ENCODE peak calls at places on chromosomes 2 and 18, in six cellular contexts. D, X, G, B, Q and R are unnamed samples.

GRCh38 chr2:25954199-25954752 is 28.0 kb downstream of the KIF3C start:
- DNase-seq in B (peak), Q (peak), D (no peak), X (peak), G (no peak), R (no peak)

GRCh38 chr2:224982910-224983688 is 59.2 kb downstream of the DOCK10 start:
- DNase-seq in D (peak), X (no peak), G (no peak), B (no peak), Q (no peak), R (peak)

GRCh38 chr2:193496786-193497185 is 1302.1 kb upstream of the TMEFF2 start:
- DNase-seq in Q (no peak), G (no peak), X (no peak), B (no peak), D (no peak), R (no peak)

GRCh38 chr18:56043691-56044090 is 455.7 kb upstream of the TCF4 start:
- DNase-seq in D (no peak), G (no peak), Q (no peak), X (no peak), B (no peak), R (no peak)

GRCh38 chr2:49954074-49954473 is 799.8 kb upstream of the FSHR start:
- DNase-seq in G (no peak), X (no peak), B (no peak), D (no peak), Q (no peak), R (no peak)

GRCh38 chr2:237167934-237168333 is 82.2 kb downstream of the COPS8 start:
- DNase-seq in G (no peak), X (no peak), D (no peak), B (no peak), Q (no peak), R (no peak)

GRCh38 chr2:72561621-72562318 is 264.1 kb downstream of the EXOC6B start:
- DNase-seq in Q (no peak), D (no peak), G (no peak), B (no peak), X (peak), R (no peak)

GRCh38 chr2:9984861-9985480 is 33.5 kb downstream of the GRHL1 start:
- DNase-seq in G (no peak), Q (no peak), X (no peak), B (no peak), D (no peak), R (no peak)

GRCh38 chr2:50597206-50597605 is 434.7 kb downstream of the NRXN1 start:
- DNase-seq in X (no peak), B (no peak), Q (no peak), D (no peak), G (no peak), R (no peak)

GRCh38 chr2:12106440-12107080 is 360.1 kb downstream of the LPIN1 start:
- DNase-seq in D (no peak), Q (no peak), G (peak), B (peak), X (no peak), R (no peak)

GRCh38 chr2:96531872-96532505 is 4.6 kb upstream of the ARID5A start:
- DNase-seq in D (peak), X (no peak), Q (no peak), B (peak), G (peak), R (peak)

GRCh38 chr2:20108655-20109396 is 57.4 kb upstream of the LAPTM4A start:
- DNase-seq in D (peak), B (no peak), G (no peak), X (peak), Q (no peak), R (no peak)

GRCh38 chr2:191569025-191569424 is 108.9 kb upstream of the NABP1 start:
- DNase-seq in G (no peak), D (no peak), B (no peak), X (no peak), Q (no peak), R (no peak)

GRCh38 chr2:208373460-208374089 is 33.0 kb upstream of the PTH2R start:
- DNase-seq in G (peak), B (peak), Q (no peak), D (peak), X (peak), R (no peak)

GRCh38 chr18:6327895-6328623 is 86.7 kb downstream of the L3MBTL4 start:
- DNase-seq in B (no peak), Q (no peak), G (no peak), D (no peak), X (peak), R (no peak)

GRCh38 chr2:215680605-215681598 is 245.0 kb upstream of the FN1 start:
- DNase-seq in G (no peak), B (no peak), Q (no peak), D (peak), X (peak), R (peak)

GRCh38 chr2:2919574-2920365 is 457.8 kb downstream of the EIPR1 start:
- DNase-seq in Q (no peak), G (peak), D (no peak), B (no peak), X (no peak), R (no peak)

GRCh38 chr18:63090334-63090733 is 229.2 kb downstream of the BCL2 start:
- DNase-seq in D (no peak), Q (no peak), B (no peak), X (no peak), G (peak), R (no peak)

GRCh38 chr2:164850235-164850634 is 8.6 kb upstream of the COBLL1 start:
- DNase-seq in B (no peak), Q (no peak), D (peak), G (no peak), X (no peak), R (no peak)

GRCh38 chr2:460861-461260 is 173.0 kb upstream of the ALKAL2 start:
- DNase-seq in B (no peak), D (no peak), Q (no peak), X (no peak), G (no peak), R (no peak)

GRCh38 chr2:11248-11941 is 34.9 kb downstream of the FAM110C start:
- DNase-seq in G (no peak), B (peak), X (peak), Q (peak), D (peak), R (no peak)

GRCh38 chr2:54629914-54630609 is 93.4 kb upstream of the EML6 start:
- DNase-seq in Q (no peak), B (no peak), D (no peak), X (peak), G (no peak), R (peak)

GRCh38 chr2:110994250-110994961 is 126.3 kb upstream of the BCL2L11 start:
- DNase-seq in B (no peak), D (peak), G (no peak), Q (no peak), X (no peak), R (no peak)

GRCh38 chr18:36441872-36442271 is 144.4 kb downstream of the FHOD3 start:
- DNase-seq in Q (no peak), X (no peak), D (no peak), G (no peak), B (no peak), R (no peak)

GRCh38 chr18:45355944-45356520 is 259.2 kb upstream of the SLC14A2 start:
- DNase-seq in B (no peak), Q (no peak), G (no peak), X (no peak), D (no peak), R (no peak)

GRCh38 chr2:152468832-152469692 is 134.1 kb downstream of the FMNL2 start:
- DNase-seq in B (no peak), D (peak), Q (peak), X (no peak), G (no peak), R (peak)

GRCh38 chr2:239257511-239257937 is 143.3 kb downstream of the HDAC4 start:
- DNase-seq in Q (no peak), X (peak), D (peak), B (peak), G (no peak), R (no peak)

GRCh38 chr2:106044021-106044420 is 150.1 kb downstream of the UXS1 start:
- DNase-seq in X (no peak), G (no peak), D (no peak), Q (no peak), B (no peak), R (no peak)

GRCh38 chr2:85112906-85113625 is 20.1 kb upstream of the TCF7L1 start:
- DNase-seq in G (no peak), X (no peak), B (no peak), D (no peak), Q (no peak), R (no peak)

GRCh38 chr2:182186132-182186735 is 200.6 kb downstream of the PPP1R1C start:
- DNase-seq in X (peak), Q (no peak), D (no peak), G (peak), B (peak), R (no peak)

GRCh38 chr18:75170022-75170789 is 38.7 kb downstream of the PTGR3 start:
- DNase-seq in Q (no peak), X (peak), D (no peak), G (no peak), B (peak), R (no peak)

GRCh38 chr18:44887227-44887631 is 206.5 kb downstream of the SETBP1 start:
- DNase-seq in D (no peak), Q (no peak), B (no peak), X (no peak), G (no peak), R (peak)

GRCh38 chr2:181563101-181563692 is 93.7 kb downstream of the CERKL start:
- DNase-seq in B (no peak), D (no peak), Q (no peak), G (no peak), X (no peak), R (no peak)

GRCh38 chr2:231410293-231411004 is 14.9 kb downstream of the B3GNT7 start:
- DNase-seq in G (no peak), B (peak), Q (peak), D (no peak), X (no peak), R (no peak)

DNA sequence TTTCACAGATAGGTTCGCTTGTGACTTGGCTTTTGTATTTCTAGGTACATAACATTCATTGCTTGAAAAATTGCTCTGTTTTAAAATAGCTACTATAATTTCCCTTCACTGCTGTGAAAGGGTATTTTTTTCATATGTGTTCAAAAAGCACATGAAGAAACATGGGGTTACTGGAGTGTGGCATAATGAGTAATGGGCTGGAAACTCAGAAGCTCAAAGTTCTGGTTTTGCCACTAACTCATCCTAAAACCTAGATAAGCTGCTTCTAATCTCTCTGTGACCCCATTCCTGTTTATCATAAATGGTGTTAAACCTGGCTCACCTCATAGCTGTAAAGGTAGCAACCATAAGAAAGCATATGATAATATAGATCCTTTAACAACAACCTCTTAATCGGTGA is 319.3 kb downstream of the PTPRM start:
- DNase-seq in Q (no peak), G (no peak), B (no peak), X (no peak), D (no peak), R (no peak)
- TF ChIP-seq POLR2AphosphoS5 in Q (no peak), G (no peak), B (no peak), X (no peak), D (no peak), R (no peak)

GRCh38 chr2:52222128-52222527 is 1190.2 kb upstream of the NRXN1 start:
- DNase-seq in G (no peak), X (no peak), B (no peak), D (no peak), Q (no peak), R (no peak)

GRCh38 chr2:52220393-52220792 is 1188.5 kb upstream of the NRXN1 start:
- DNase-seq in B (no peak), X (no peak), G (no peak), D (no peak), Q (no peak), R (no peak)
- TF ChIP-seq GABPA in B (no peak), X (no peak), G (no peak), D (no peak), Q (no peak), R (no peak)

GRCh38 chr2:180258579-180258978 is 251.5 kb upstream of the CWC22 start:
- DNase-seq in B (no peak), Q (no peak), G (no peak), D (no peak), X (no peak), R (no peak)
- TF ChIP-seq POLR2AphosphoS5 in B (no peak), Q (no peak), G (no peak), D (no peak), X (no peak), R (no peak)

DNA sequence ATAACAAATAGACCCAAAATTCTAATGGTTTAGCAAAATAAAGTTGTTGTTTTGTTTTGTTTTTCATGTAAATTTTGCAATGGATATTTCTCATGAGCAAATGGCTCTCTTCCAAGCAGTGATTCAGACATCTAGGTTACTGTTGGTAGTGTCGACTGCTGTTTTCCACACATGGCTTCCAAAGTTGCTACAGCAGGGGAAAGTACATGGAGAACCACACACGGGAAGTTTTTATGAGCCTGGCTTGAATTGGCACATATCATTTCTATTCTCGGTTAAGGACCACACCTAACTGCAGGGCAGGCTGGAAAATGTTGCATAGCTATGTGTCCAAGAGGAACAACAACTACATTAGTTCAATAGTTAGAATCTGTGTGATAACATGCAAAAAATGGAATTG is 262.1 kb downstream of the GALNT13 start:
- DNase-seq in Q (no peak), D (no peak), G (no peak), X (no peak), B (no peak), R (no peak)
- TF ChIP-seq GABPA in Q (no peak), D (no peak), G (no peak), X (no peak), B (no peak), R (no peak)

GRCh38 chr2:155223781-155224406 is 525.4 kb downstream of the KCNJ3 start:
- DNase-seq in G (peak), D (no peak), B (no peak), X (peak), Q (no peak), R (no peak)
- TF ChIP-seq POLR2AphosphoS5 in G (no peak), D (no peak), B (no peak), X (no peak), Q (no peak), R (no peak)

DNA sequence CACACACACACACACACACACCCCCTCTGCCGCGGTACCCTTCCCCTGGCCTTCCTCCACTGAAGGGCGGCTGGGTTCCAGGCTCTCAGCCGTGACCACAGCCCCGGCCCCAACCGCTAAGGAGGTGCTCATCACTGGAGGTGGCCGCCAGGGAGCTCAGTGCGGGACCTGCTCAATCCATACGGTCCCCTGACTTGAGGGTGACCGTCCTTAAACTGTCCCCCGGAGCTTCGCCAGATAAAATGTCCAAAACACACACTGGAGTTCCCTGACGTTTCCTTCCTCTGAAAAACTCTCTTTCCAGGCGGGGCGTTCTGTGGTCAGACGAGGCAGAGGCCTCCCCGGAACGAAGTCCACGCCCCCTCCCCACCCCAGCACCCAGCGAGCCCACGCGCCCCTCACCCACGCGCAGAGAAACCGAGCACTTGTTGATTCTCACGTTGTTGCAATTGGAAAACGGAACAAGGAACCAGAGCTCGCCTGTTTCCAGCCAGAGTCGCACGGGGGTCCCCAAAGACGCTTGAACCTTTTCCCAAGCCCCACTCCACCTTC is 1.4 kb downstream of the MBP start:
- DNase-seq in B (no peak), Q (no peak), G (no peak), D (peak), X (no peak), R (no peak)
- TF ChIP-seq GABPA in B (no peak), Q (no peak), G (no peak), D (no peak), X (no peak), R (no peak)

DNA sequence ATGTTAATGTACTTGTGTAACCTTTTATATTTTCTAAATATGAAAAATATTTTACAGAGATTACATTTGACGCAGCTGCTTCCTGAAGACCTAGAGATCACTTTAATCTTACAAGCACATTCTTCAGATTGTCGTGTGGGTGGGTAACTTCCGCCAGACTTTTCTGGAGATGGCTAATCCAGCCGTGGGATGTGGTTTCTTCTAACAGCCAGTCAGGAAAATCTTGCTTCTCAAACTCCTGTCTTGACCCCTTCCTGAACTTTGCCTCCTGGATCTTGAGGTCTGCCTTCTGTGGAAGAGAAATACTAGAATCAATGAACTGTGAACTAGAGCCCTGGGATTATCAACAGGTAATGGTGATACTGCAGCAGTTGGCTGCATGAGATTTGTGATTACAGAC is 401.6 kb upstream of the TNP1 start:
- DNase-seq in G (no peak), Q (no peak), B (peak), X (no peak), D (no peak), R (no peak)
- TF ChIP-seq POLR2AphosphoS5 in G (no peak), Q (no peak), B (no peak), X (no peak), D (no peak), R (no peak)

GRCh38 chr2:190210471-190210870 is 109.2 kb downstream of the HIBCH start:
- DNase-seq in D (no peak), Q (no peak), B (no peak), X (no peak), G (no peak), R (no peak)
- TF ChIP-seq GABPA in D (no peak), Q (no peak), B (no peak), X (no peak), G (no peak), R (no peak)